ENCODE peak calls at places on chromosomes 13 and 19, in six cellular contexts. X is nephron progenitor cell, A is cardiac muscle cell, F is progenitor cell of endocrine pancreas, R is GM13976, N is HFFc6. U is an unnamed sample.

GRCh38 chr13:32019612-32020233 is 11.9 kb upstream of the FRY start:
- DNase-seq in X (peak), A (peak), F (peak), R (peak), N (peak), U (peak)

GRCh38 chr13:110012102-110012739 is 225.8 kb upstream of the IRS2 start:
- DNase-seq in X (no peak), A (peak), F (no peak), R (no peak), N (peak), U (no peak)

GRCh38 chr13:64186503-64186902 is 2770.9 kb upstream of the PCDH20 start:
- DNase-seq in X (no peak), A (peak), F (no peak), R (no peak), N (no peak), U (no peak)

GRCh38 chr13:27997904-27998522 is 9.5 kb upstream of the URAD start:
- DNase-seq in X (peak), A (peak), F (no peak), R (no peak), N (peak), U (peak)

GRCh38 chr19:18233224-18233825 is 7.1 kb upstream of the PDE4C start:
- DNase-seq in X (peak), A (peak), F (peak), R (peak), N (no peak), U (peak)

GRCh38 chr19:10292206-10292788 is 2.5 kb downstream of the ICAM5 start:
- DNase-seq in X (peak), A (peak), F (peak), R (peak), N (peak), U (peak)

GRCh38 chr19:29528350-29528945 is 2.7 kb downstream of the VSTM2B start:
- DNase-seq in X (peak), A (peak), F (peak), R (peak), N (peak), U (peak)

GRCh38 chr19:1136201-1136600 is 32.4 kb downstream of the GPX4 start:
- DNase-seq in X (no peak), A (no peak), F (no peak), R (peak), N (no peak), U (no peak)

GRCh38 chr19:13961826-13962737 is 9.8 kb downstream of the DCAF15 start:
- DNase-seq in X (no peak), A (peak), F (no peak), R (no peak), N (no peak), U (no peak)

GRCh38 chr19:13959141-13959961 is 7.0 kb downstream of the DCAF15 start:
- DNase-seq in X (no peak), A (no peak), F (no peak), R (no peak), N (no peak), U (no peak)

GRCh38 chr19:13958043-13958442 is 5.7 kb downstream of the DCAF15 start:
- DNase-seq in X (no peak), A (no peak), F (no peak), R (no peak), N (no peak), U (no peak)

GRCh38 chr19:13960863-13961784 is 8.8 kb downstream of the DCAF15 start:
- DNase-seq in X (no peak), A (no peak), F (no peak), R (no peak), N (no peak), U (no peak)

DNA sequence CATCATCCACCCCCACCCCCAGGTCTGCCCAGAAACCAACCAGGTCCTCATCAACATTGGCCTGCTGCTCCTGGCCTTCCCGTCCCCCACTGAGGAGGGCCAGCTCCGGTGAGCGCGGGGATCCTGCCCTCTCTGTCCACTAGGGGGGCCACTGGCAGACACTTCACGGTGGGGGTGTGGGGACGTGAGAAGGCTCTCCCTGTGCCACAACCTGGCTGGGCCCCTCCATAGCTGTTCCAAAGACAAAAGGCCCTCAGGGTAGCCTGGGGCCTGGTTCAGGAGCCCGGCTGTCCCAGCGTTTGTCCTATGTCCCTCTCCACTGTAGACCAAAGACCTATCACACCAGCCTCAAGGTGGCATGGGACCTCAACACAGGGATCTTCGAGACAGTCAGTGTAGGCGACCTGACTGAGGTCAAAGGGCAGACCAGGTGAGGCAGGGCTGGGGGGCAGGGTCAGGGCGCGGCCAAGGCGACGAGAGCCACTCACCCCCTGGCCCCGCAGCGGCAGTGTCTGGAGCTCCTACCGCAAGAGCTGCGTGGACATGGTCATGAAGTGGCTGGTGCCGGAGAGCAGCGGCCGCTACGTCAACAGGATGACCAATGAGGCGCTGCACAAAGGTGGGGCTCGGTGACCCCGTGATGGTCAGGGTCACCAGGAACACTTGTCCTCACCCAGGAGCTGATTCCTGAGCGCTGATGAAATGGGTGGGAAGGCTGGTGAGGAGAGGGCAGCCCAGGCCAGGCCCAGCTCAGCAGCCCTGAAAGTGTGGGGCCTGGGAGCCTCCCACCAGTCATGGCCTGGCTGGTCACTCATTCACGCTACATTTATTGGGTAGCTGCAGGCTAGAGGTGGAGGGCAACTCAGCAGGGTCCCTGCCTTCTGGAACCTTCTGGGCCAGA is 7.9 kb downstream of the DCAF15 start:
- DNase-seq in X (peak), A (no peak), F (no peak), R (no peak), N (no peak), U (peak)
- TF ChIP-seq CTCF in X (peak), A (peak), F (peak), R (no peak), N (peak), U (no peak)

GRCh38 chr19:46404884-46405658 is 8.3 kb downstream of the CCDC8 start:
- DNase-seq in X (peak), A (peak), F (no peak), R (peak), N (no peak), U (no peak)
- TF ChIP-seq CTCF in X (peak), A (peak), F (peak), R (no peak), N (peak), U (no peak)

GRCh38 chr13:94595943-94596574 is at the start of gene TGDS:
- DNase-seq in X (peak), A (peak), F (peak), R (peak), N (peak), U (peak)
- TF ChIP-seq CTCF in X (no peak), A (no peak), F (no peak), R (no peak), N (peak), U (no peak)

GRCh38 chr19:14091885-14092462 is 1.4 kb upstream of the SAMD1 start:
- DNase-seq in X (no peak), A (no peak), F (no peak), R (peak), N (no peak), U (no peak)

GRCh38 chr19:14097532-14098151 is 7.1 kb upstream of the SAMD1 start:
- DNase-seq in X (no peak), A (no peak), F (no peak), R (no peak), N (no peak), U (no peak)

GRCh38 chr19:14094854-14095253 is 4.3 kb upstream of the SAMD1 start:
- DNase-seq in X (no peak), A (no peak), F (no peak), R (no peak), N (no peak), U (no peak)

GRCh38 chr19:14093117-14093784 is 2.7 kb upstream of the SAMD1 start:
- DNase-seq in X (no peak), A (no peak), F (no peak), R (no peak), N (no peak), U (no peak)

DNA sequence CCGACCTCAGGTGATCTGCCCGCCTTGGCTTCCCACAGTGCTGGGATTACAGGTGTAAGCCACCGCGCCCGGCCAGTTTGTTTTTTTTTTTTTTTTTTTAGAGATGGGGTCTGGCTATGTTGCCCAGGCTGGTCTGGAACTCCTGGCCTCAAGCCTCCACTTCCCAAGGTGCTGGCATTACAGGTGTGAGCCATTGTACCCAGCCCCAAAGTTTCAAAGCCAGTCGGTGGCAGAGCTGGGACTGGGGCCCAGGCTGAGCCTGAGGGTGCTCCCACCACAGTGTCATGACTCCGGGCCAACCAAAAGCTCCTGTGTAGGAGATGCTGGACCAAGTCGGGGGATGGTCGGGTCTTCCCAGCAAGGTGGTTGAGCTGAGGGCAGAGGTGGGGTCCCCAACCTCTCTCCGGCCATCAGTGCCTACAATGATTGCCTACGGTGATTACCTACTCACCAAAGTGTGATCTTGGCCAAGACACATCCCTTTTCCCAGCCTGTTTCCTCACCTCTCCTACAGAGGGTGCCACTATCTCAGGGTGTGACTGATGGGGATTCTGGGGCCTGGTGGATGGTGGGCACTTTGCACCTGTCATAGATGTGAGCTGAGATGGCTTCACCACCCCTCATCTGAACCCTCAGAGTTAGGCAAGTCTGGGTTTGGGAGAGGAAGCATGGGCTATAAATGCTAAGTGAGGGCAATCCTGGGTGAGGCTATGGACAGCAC is 5.9 kb upstream of the SAMD1 start:
- DNase-seq in X (no peak), A (no peak), F (no peak), R (no peak), N (no peak), U (no peak)
- TF ChIP-seq CTCF in X (no peak), A (peak), F (no peak), R (no peak), N (no peak), U (no peak)

GRCh38 chr13:75685239-75685697 is 49.1 kb downstream of the LMO7 start:
- DNase-seq in X (no peak), A (peak), F (no peak), R (no peak), N (peak), U (no peak)
- TF ChIP-seq CTCF in X (no peak), A (peak), F (no peak), R (no peak), N (peak), U (no peak)

U was measured in endothelial cell.